ENCODE peak calls at places on chromosomes 4 and X, in five cellular contexts. V, G, I, H and C are unnamed samples.

GRCh38 chrX:9189286-9189685 is 155.4 kb upstream of the FAM9B start:
- DNase-seq in H (no peak), V (no peak), I (no peak), G (no peak), C (no peak)

GRCh38 chrX:29867971-29868370 is 347.4 kb upstream of the MAGEB2 start:
- DNase-seq in H (no peak), I (no peak), V (no peak), G (no peak), C (no peak)

GRCh38 chr4:151228196-151229119 is 48.5 kb upstream of the PRSS48 start:
- DNase-seq in G (no peak), I (no peak), V (no peak), H (peak; percentile 28), C (no peak)

GRCh38 chrX:45517090-45517973 is 316.7 kb upstream of the DIPK2B start:
- DNase-seq in V (no peak), G (no peak), H (peak; percentile 83), I (peak; percentile 16), C (no peak)

GRCh38 chr4:6598641-6599040 is 23.7 kb downstream of the MAN2B2 start:
- DNase-seq in V (no peak), G (no peak), H (no peak), I (no peak), C (no peak)

GRCh38 chr4:109547394-109547793 is 12.7 kb upstream of the MCUB start:
- DNase-seq in V (no peak), H (peak; percentile 22), I (no peak), G (no peak), C (no peak)

GRCh38 chr4:94497690-94498089 is 45.9 kb downstream of the PDLIM5 start:
- DNase-seq in I (no peak), H (no peak), V (no peak), G (no peak), C (no peak)

GRCh38 chr4:39539026-39539690 is 11.9 kb upstream of the UGDH start:
- DNase-seq in G (no peak), V (no peak), I (no peak), H (peak; percentile 50), C (no peak)

GRCh38 chrX:10326578-10326977 is 169.8 kb downstream of the CLCN4 start:
- DNase-seq in H (peak; percentile 43), I (peak; percentile 25), V (peak; percentile 30), G (no peak), C (no peak)

GRCh38 chr4:15327311-15328298 is 100.2 kb upstream of the C1QTNF7 start:
- DNase-seq in V (no peak), I (no peak), G (no peak), H (peak; percentile 94), C (no peak)

GRCh38 chr4:124035364-124036036 is 638.9 kb downstream of the SPRY1 start:
- DNase-seq in G (no peak), I (no peak), H (no peak), V (no peak), C (no peak)

GRCh38 chr4:89175611-89176010 is 64.3 kb downstream of the TIGD2 start:
- DNase-seq in I (no peak), H (no peak), V (no peak), G (no peak), C (no peak)

GRCh38 chr4:149057594-149057993 is 615.4 kb upstream of the NR3C2 start:
- DNase-seq in V (no peak), I (no peak), G (no peak), H (no peak), C (no peak)

GRCh38 chrX:154531626-154532025 is 15.0 kb downstream of the G6PD start:
- DNase-seq in H (peak; percentile 56), V (no peak), I (no peak), G (no peak), C (no peak)

GRCh38 chrX:314049-314448 is 4.5 kb downstream of the GTPBP6 start:
- DNase-seq in H (no peak), G (no peak), I (no peak), V (no peak), C (no peak)

GRCh38 chr4:142703694-142704309 is 142.3 kb downstream of the INPP4B start:
- DNase-seq in V (no peak), H (no peak), I (no peak), G (no peak), C (no peak)

GRCh38 chr4:54173281-54173912 is 55.7 kb upstream of the PDGFRA start:
- DNase-seq in G (no peak), H (no peak), I (no peak), V (no peak), C (no peak)

GRCh38 chr4:123583043-123583442 is 186.4 kb downstream of the SPRY1 start:
- DNase-seq in H (no peak), G (no peak), I (no peak), V (no peak), C (no peak)

GRCh38 chr4:4308800-4309441 is 18.9 kb downstream of the ZBTB49 start:
- DNase-seq in H (peak; percentile 81), G (no peak), I (no peak), V (no peak), C (no peak)

GRCh38 chr4:149279331-149279730 is 536.3 kb downstream of the IQCM start:
- DNase-seq in G (no peak), V (no peak), H (no peak), I (no peak), C (no peak)

GRCh38 chr4:88008133-88008621 is 742 bp downstream of the PKD2 start:
- DNase-seq in G (no peak), H (peak; percentile 48), V (peak; percentile 81), I (peak; percentile 26), C (no peak)

GRCh38 chr4:143641406-143641805 is 59.1 kb downstream of the FREM3 start:
- DNase-seq in V (no peak), H (no peak), G (no peak), I (no peak), C (no peak)

GRCh38 chr4:82733636-82734035 is 65.0 kb downstream of the SCD5 start:
- DNase-seq in I (no peak), V (no peak), H (peak; percentile 93), G (no peak), C (no peak)

GRCh38 chrX:153381684-153382532 is 19.2 kb downstream of the PNMA6E start:
- DNase-seq in V (peak; percentile 84), G (no peak), H (peak; percentile 81), I (peak; percentile 59), C (peak; percentile 75)

GRCh38 chr4:93809773-93810172 is 18.8 kb upstream of the ATOH1 start:
- DNase-seq in V (no peak), I (no peak), G (no peak), H (no peak), C (no peak)

GRCh38 chr4:45033676-45034410 is 307.5 kb upstream of the GNPDA2 start:
- DNase-seq in I (no peak), G (no peak), H (no peak), V (no peak), C (no peak)

GRCh38 chr4:117134386-117134785 is 49.0 kb upstream of the TRAM1L1 start:
- DNase-seq in H (peak; percentile 84), G (peak; percentile 0), V (peak; percentile 30), I (peak; percentile 20), C (no peak)

GRCh38 chr4:117137143-117137542 is 51.8 kb upstream of the TRAM1L1 start:
- DNase-seq in I (no peak), H (peak; percentile 97), V (no peak), G (no peak), C (no peak)

DNA sequence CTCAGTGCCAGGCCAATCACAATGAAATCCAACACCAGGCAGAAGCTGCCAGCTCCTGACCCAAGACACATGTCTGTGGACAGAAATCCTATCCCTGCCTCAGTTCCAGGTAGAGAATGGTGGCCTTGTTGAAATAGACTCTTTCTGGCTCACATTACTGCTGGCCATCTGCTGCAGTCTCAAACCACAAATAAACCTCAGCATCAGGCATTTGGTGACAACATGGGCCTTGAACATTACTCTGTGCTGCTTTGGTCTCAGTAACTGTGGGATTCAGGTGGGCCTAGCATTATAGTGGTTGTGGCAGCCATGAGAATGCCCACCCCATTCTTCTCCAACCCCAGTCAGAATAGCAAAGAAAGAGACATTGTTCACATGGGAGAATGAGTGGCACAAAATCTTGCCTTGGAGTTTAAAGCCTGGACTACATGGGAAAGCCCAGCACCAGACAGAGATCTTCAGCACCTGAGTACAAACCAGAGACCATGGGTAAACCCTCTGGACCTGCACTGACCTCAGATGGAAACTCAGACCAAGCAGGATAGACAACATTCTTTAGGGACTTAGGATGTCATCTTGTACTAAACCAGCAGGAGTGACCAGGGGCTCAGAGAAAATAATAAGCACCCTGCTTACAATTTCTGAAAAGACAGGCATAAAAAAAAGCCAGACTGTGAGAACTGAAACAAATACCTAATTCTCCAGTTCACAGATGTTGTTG is 50.4 kb upstream of the TRAM1L1 start:
- DNase-seq in G (no peak), H (no peak), V (no peak), I (no peak), C (no peak)
- TF ChIP-seq MXI1 in G (no peak), H (no peak), V (no peak), I (no peak), C (no peak)

GRCh38 chrX:119885554-119886428 is 9.9 kb upstream of the AKAP14 start:
- DNase-seq in G (no peak), V (no peak), I (peak; percentile 98), H (peak; percentile 13), C (no peak)

GRCh38 chrX:119878740-119879139 is 7.1 kb downstream of the NDUFA1 start:
- DNase-seq in I (no peak), V (no peak), G (no peak), H (no peak), C (no peak)

GRCh38 chrX:119880552-119881437 is 9.2 kb downstream of the NDUFA1 start:
- DNase-seq in H (peak; percentile 63), V (peak; percentile 71), I (peak; percentile 45), G (peak; percentile 35), C (peak; percentile 32)

GRCh38 chrX:119880076-119880475 is 8.4 kb downstream of the NDUFA1 start:
- DNase-seq in H (no peak), G (no peak), I (no peak), V (no peak), C (no peak)
- TF ChIP-seq MXI1 in H (no peak), G (no peak), I (no peak), V (no peak), C (no peak)

GRCh38 chr4:184705692-184706091 is 28.2 kb downstream of the CENPU start:
- DNase-seq in I (no peak), V (no peak), H (no peak), G (no peak), C (no peak)
- TF ChIP-seq MXI1 in I (no peak), V (no peak), H (no peak), G (no peak), C (no peak)

GRCh38 chr4:25813705-25814104 is 49.1 kb downstream of the SEL1L3 start:
- DNase-seq in I (peak; percentile 65), V (no peak), G (no peak), H (peak; percentile 75), C (no peak)

GRCh38 chr4:25816591-25817058 is 46.2 kb downstream of the SEL1L3 start:
- DNase-seq in I (no peak), G (no peak), V (no peak), H (no peak), C (no peak)

GRCh38 chr4:25815586-25815985 is 47.2 kb downstream of the SEL1L3 start:
- DNase-seq in H (no peak), G (no peak), I (no peak), V (no peak), C (no peak)

GRCh38 chr4:25814737-25815136 is 48.1 kb downstream of the SEL1L3 start:
- DNase-seq in I (no peak), V (no peak), H (no peak), G (no peak), C (no peak)

DNA sequence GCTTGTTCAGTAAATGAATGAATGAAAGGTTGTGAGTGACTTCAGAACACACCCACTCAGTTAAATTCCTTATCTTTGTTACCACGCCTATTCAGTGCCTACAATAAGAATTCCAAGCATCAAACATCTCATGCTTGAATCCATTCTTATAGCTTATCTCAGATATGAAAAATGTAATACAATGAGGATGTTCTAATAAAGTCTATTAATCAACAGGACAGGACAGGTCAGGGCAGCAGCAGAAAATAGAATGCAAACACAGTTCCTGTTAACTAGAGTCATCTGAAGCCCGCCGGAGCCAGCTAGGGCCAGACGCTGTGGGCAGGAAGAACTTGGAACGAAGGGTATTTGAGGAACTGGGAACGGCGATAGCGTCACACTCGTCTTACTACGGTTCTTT is 48.5 kb downstream of the SEL1L3 start:
- DNase-seq in H (peak; percentile 63), G (no peak), V (no peak), I (no peak), C (no peak)
- TF ChIP-seq MXI1 in H (no peak), G (no peak), V (no peak), I (no peak), C (no peak)